ENCODE peak calls at places on chromosome 9, in six cellular contexts. L is T-helper 9 cell; E is psoas muscle; Q is foreskin fibroblast; G is stomach; B is effector memory CD8-positive, alpha-beta T cell. I is an unnamed sample.

GRCh38 chr9:114538241-114538640 is 33.0 kb upstream of the WHRN start:
- DNase-seq in Q (no peak), B (peak), G (peak), L (no peak), E (no peak), I (no peak)

GRCh38 chr9:129237804-129238203 is 59.7 kb upstream of the IER5L start:
- DNase-seq in Q (no peak), G (no peak), B (no peak), E (peak), L (no peak), I (no peak)

GRCh38 chr9:98045234-98046160 is 11.0 kb upstream of the NANS start:
- DNase-seq in G (no peak), B (peak), L (peak), Q (no peak), E (no peak), I (peak)

GRCh38 chr9:4680178-4680535 is 788 bp downstream of the CDC37L1 start:
- DNase-seq in Q (peak), G (no peak), E (no peak), L (no peak), B (no peak), I (peak)

GRCh38 chr9:131951905-131952304 is 127.8 kb downstream of the MED27 start:
- DNase-seq in G (no peak), B (no peak), E (peak), L (no peak), Q (peak), I (no peak)

GRCh38 chr9:127505396-127506116 is 54.2 kb downstream of the LRSAM1 start:
- DNase-seq in Q (peak), E (no peak), G (no peak), B (no peak), L (no peak), I (peak)

GRCh38 chr9:75181748-75182147 is 93.4 kb downstream of the OSTF1 start:
- DNase-seq in L (no peak), Q (peak), E (no peak), B (no peak), G (no peak), I (peak)

GRCh38 chr9:111711548-111711947 is 50.1 kb downstream of the GNG10 start:
- DNase-seq in L (no peak), G (no peak), B (no peak), E (no peak), Q (no peak), I (no peak)

GRCh38 chr9:93054758-93055704 is 3.5 kb upstream of the SUSD3 start:
- DNase-seq in L (no peak), Q (no peak), G (no peak), B (no peak), E (no peak), I (no peak)

GRCh38 chr9:135793221-135794056 is 91.5 kb downstream of the KCNT1 start:
- DNase-seq in E (no peak), B (no peak), Q (no peak), G (no peak), L (no peak), I (no peak)

GRCh38 chr9:16653491-16654407 is 216.7 kb downstream of the BNC2 start:
- DNase-seq in E (peak), Q (no peak), G (no peak), L (no peak), B (no peak), I (no peak)

GRCh38 chr9:127233582-127234350 is 30.8 kb upstream of the GARNL3 start:
- DNase-seq in L (no peak), B (no peak), Q (no peak), E (no peak), G (no peak), I (no peak)

GRCh38 chr9:95771556-95772280 is 103.8 kb upstream of the ERCC6L2 start:
- DNase-seq in Q (no peak), B (no peak), G (peak), E (peak), L (no peak), I (no peak)

GRCh38 chr9:93193373-93193725 is 9.4 kb downstream of the WNK2 start:
- DNase-seq in L (no peak), B (no peak), Q (no peak), E (no peak), G (peak), I (no peak)

GRCh38 chr9:135513351-135513846 is 7.8 kb upstream of the LCN1 start:
- DNase-seq in Q (no peak), B (no peak), L (no peak), G (peak), E (no peak), I (no peak)

GRCh38 chr9:69120380-69121154 is 53.5 kb upstream of the TJP2 start:
- DNase-seq in G (peak), E (no peak), L (no peak), B (no peak), Q (no peak), I (no peak)

GRCh38 chr9:13190040-13190439 is 89.5 kb downstream of the MPDZ start:
- DNase-seq in E (no peak), G (no peak), L (no peak), Q (no peak), B (no peak), I (no peak)

GRCh38 chr9:132630116-132630515 is 39.7 kb downstream of the DDX31 start:
- DNase-seq in E (no peak), G (no peak), L (no peak), B (no peak), Q (no peak), I (no peak)

GRCh38 chr9:4596165-4596922 is 65.8 kb upstream of the PLPP6 start:
- DNase-seq in E (no peak), G (no peak), B (peak), Q (no peak), L (peak), I (no peak)

GRCh38 chr9:106862946-106863740 is at the start of gene ZNF462:
- DNase-seq in B (no peak), Q (peak), G (no peak), L (no peak), E (peak), I (no peak)